ENCODE peak calls at places on chromosome 11, in ten cellular contexts. M is A549, Z is hepatocyte, H is endodermal cell, G is lower lobe of right lung, S is sigmoid colon, W is Peyer's patch, T is uterus, Q is thoracic aorta, J is upper lobe of right lung. I is an unnamed sample. For H3K4me1, the result is how much of the 10 kb centered on the place peaks cover.

GRCh38 chr11:31643831-31644230 is 134.3 kb downstream of the ELP4 start:
- DNase-seq in G (no peak), T (no peak), J (no peak), Z (no peak), W (no peak), M (peak), Q (no peak), S (no peak), H (no peak), I (no peak)

GRCh38 chr11:108913204-108913603 is 248.3 kb downstream of the DDX10 start:
- DNase-seq in W (no peak), T (no peak), Z (no peak), Q (no peak), J (no peak), H (no peak), G (no peak), M (no peak), S (no peak), I (no peak)

GRCh38 chr11:117887431-117888139 is 11.1 kb upstream of the FXYD6 start:
- DNase-seq in H (peak), T (peak), Q (no peak), W (peak), G (no peak), Z (no peak), J (no peak), M (no peak), S (no peak), I (no peak)

GRCh38 chr11:75591966-75592365 is 29.9 kb downstream of the SERPINH1 start:
- DNase-seq in G (no peak), Q (no peak), T (no peak), S (no peak), J (no peak), W (no peak), M (no peak), Z (no peak), H (no peak), I (no peak)

GRCh38 chr11:45919806-45920530 is 2.3 kb upstream of the PEX16 start:
- DNase-seq in J (peak), Z (no peak), H (peak), M (no peak), W (no peak), G (peak), Q (no peak), T (no peak), S (peak), I (peak)

GRCh38 chr11:2460540-2461252 is 15.9 kb downstream of the KCNQ1 start:
- DNase-seq in J (peak), S (peak), M (no peak), Q (no peak), Z (no peak), W (peak), G (no peak), H (no peak), T (no peak), I (no peak)

GRCh38 chr11:15157181-15157580 is 42.5 kb downstream of the INSC start:
- DNase-seq in Z (no peak), H (no peak), W (no peak), S (no peak), T (no peak), G (no peak), J (no peak), Q (no peak), M (no peak), I (no peak)

GRCh38 chr11:110435780-110436717 is 6.3 kb downstream of the FDX1 start:
- DNase-seq in G (no peak), W (no peak), J (no peak), Q (no peak), Z (no peak), H (no peak), T (no peak), S (no peak), M (no peak), I (peak)

GRCh38 chr11:504053-504993 is 2.7 kb downstream of the RNH1 start:
- DNase-seq in G (peak), M (no peak), J (peak), Q (no peak), H (peak), Z (peak), S (no peak), W (no peak), T (peak), I (no peak)

GRCh38 chr11:121420398-121420797 is 31.7 kb upstream of the SORL1 start:
- DNase-seq in M (no peak), S (no peak), J (no peak), Q (no peak), T (no peak), W (no peak), H (no peak), G (no peak), Z (no peak), I (no peak)
- H3K4me1 ChIP-seq in M (under half), S (under half), J (under half), Q (under half), T (under half), W (under half), H (under half), G (under half), Z (under half), I (under half)

DNA sequence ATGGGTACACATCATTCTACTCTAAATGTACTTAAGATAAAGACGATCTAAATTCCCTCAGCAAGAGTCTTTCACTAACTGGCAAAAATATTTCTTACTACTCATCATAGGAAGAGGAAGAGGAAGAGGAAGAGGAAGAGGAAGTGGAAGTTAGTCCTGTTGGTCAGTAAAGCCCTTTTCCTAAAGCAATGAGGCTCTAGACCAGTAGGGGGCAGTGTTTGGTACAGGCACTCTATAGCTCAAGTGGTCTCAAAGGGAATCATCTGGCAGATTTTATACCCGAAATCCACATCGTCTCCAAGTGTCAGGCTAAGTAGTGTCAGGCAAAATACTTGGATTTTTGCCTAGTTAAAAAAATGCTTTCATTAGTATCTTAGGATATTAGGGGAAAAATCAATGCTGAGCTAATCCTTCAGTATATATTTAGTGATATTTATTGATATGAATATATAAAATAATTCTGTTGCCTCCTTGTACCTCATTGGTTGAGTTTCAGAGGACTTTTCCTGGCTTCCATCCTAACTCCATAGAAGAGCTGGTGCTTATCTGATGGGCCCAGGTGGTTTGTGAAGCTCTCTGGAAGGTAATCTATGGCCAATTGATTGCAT is 7.7 kb downstream of the BLID start:
- DNase-seq in Q (no peak), W (no peak), G (no peak), S (no peak), M (peak), Z (peak), T (peak), J (no peak), H (peak), I (peak)
- TF ChIP-seq CTCF in Q (no peak), W (no peak), G (peak), S (peak), M (peak), Z (peak), T (peak), J (peak), H (peak), I (peak)

DNA sequence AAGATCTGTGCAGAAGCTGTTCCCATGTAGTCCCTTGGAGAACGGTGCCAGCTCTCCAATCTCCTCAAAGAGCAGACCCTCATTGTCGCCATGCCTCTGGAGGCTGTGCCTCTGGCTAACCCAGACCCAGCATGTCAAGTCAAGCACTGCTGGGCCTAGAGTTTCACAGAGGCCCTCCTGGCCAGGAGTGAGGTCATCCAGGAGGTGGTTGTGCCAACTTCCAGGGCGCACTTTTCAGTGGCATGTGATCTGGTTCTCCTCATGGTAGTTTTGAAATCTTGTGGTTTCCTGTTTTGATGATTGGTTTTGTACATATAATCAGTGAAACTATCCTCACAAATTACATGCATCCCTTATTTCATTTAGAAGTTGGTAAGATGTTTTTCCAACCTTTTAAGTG is 78.9 kb downstream of the PPFIBP2 start:
- DNase-seq in G (peak), S (no peak), Q (no peak), M (no peak), T (no peak), J (peak), Z (no peak), W (no peak), H (no peak), I (peak)
- H3K4me3 ChIP-seq in G (no peak), S (no peak), Q (no peak), M (no peak), T (no peak), J (no peak), Z (no peak), W (no peak), H (no peak), I (no peak)

GRCh38 chr11:121571466-121571865 is 118.7 kb upstream of the SORL1-AS1 start:
- DNase-seq in G (no peak), M (no peak), W (no peak), Q (no peak), H (no peak), Z (no peak), J (no peak), T (no peak), S (no peak), I (no peak)
- H3K4me1 ChIP-seq in G (under half), M (under half), W (under half), Q (under half), H (under half), Z (under half), J (under half), T (under half), S (under half), I (under half)

GRCh38 chr11:39724404-39724803 is 1735.0 kb downstream of the LRRC4C start:
- DNase-seq in Q (no peak), H (no peak), S (no peak), G (no peak), M (no peak), W (no peak), J (no peak), T (no peak), Z (no peak), I (no peak)
- TF ChIP-seq CTCF in Q (no peak), H (peak), S (no peak), G (no peak), M (no peak), W (no peak), J (no peak), T (no peak), Z (no peak), I (no peak)